ENCODE peak calls at places on chromosome 21, in five cellular contexts. J, U, A, N and M are unnamed samples. For H3K9me3 and H3K4me1, the result is how much of the 10 kb centered on the place peaks cover.

GRCh38 chr21:35197191-35197590 is 148.1 kb upstream of the RUNX1 start:
- DNase-seq in J (no peak), U (no peak), A (no peak), N (no peak), M (no peak)

GRCh38 chr21:16133248-16133647 is 403.5 kb downstream of the USP25 start:
- DNase-seq in J (no peak), U (no peak), A (no peak), N (no peak), M (no peak)

GRCh38 chr21:45855248-45855801 is 126.2 kb upstream of the COL6A1 start:
- DNase-seq in J (no peak), U (no peak), A (no peak), N (no peak), M (no peak)

GRCh38 chr21:42550817-42551216 is 37.2 kb downstream of the SLC37A1 start:
- DNase-seq in J (peak), U (no peak), A (no peak), N (no peak), M (no peak)

GRCh38 chr21:25911730-25912401 is 177.1 kb downstream of the GABPA start:
- DNase-seq in J (no peak), U (no peak), A (no peak), N (no peak), M (peak)

GRCh38 chr21:42781150-42781980 is 98.0 kb downstream of the WDR4 start:
- DNase-seq in J (peak), U (no peak), A (peak), N (peak), M (peak)

GRCh38 chr21:36820176-36821031 is 121.5 kb downstream of the SIM2 start:
- DNase-seq in J (no peak), U (no peak), A (no peak), N (no peak), M (no peak)

GRCh38 chr21:45747802-45748445 is 104.4 kb downstream of the PCBP3 start:
- DNase-seq in J (no peak), U (peak), A (no peak), N (peak), M (no peak)

GRCh38 chr21:40759061-40759460 is 87.9 kb downstream of the DSCAM start:
- DNase-seq in J (no peak), U (no peak), A (no peak), N (no peak), M (no peak)

GRCh38 chr21:35198004-35198403 is 148.9 kb upstream of the RUNX1 start:
- DNase-seq in J (no peak), U (peak), A (no peak), N (peak), M (no peak)

GRCh38 chr21:45796003-45796402 is 152.5 kb downstream of the PCBP3 start:
- DNase-seq in J (no peak), U (no peak), A (no peak), N (no peak), M (no peak)

GRCh38 chr21:46537026-46537425 is 67.9 kb downstream of the S100B start:
- DNase-seq in J (no peak), U (no peak), A (no peak), N (no peak), M (no peak)

GRCh38 chr21:38631171-38631570 is 132.9 kb upstream of the ERG start:
- DNase-seq in J (no peak), U (no peak), A (no peak), N (peak), M (no peak)

GRCh38 chr21:38626311-38626710 is 128.0 kb upstream of the ERG start:
- DNase-seq in J (no peak), U (no peak), A (no peak), N (no peak), M (no peak)

GRCh38 chr21:38631676-38632075 is 133.4 kb upstream of the ERG start:
- DNase-seq in J (no peak), U (no peak), A (no peak), N (peak), M (no peak)

GRCh38 chr21:38625000-38625399 is 126.7 kb upstream of the ERG start:
- DNase-seq in J (no peak), U (no peak), A (no peak), N (no peak), M (no peak)

DNA sequence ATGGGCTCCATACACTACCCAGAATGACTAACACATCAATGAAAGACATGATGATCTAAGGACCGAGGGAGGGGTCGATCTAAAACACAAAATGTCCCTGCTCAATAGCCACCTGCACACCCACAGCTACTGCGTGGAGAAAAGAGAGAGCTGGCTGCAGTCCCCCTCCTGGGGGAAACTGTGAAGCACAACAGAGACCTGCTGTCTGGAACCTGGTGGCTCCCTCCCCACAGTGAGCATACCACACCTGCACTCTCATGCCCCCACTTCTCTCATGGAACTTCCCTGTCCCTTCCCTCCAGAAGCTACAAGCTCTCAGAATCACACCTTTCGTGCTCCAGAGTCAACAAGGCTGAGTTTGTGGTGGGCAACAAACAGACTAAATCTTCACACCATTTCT is 130.1 kb upstream of the ERG start:
- DNase-seq in J (no peak), U (no peak), A (no peak), N (no peak), M (no peak)
- TF ChIP-seq CTCF in J (no peak), U (no peak), A (no peak), N (no peak), M (no peak)

GRCh38 chr21:27649323-27649722 is 682.4 kb upstream of the ADAMTS5 start:
- DNase-seq in J (no peak), U (no peak), A (no peak), N (peak), M (no peak)

GRCh38 chr21:27647921-27648320 is 681.0 kb upstream of the ADAMTS5 start:
- DNase-seq in J (no peak), U (no peak), A (no peak), N (no peak), M (no peak)

GRCh38 chr21:27649746-27650145 is 682.9 kb upstream of the ADAMTS5 start:
- DNase-seq in J (no peak), U (no peak), A (no peak), N (no peak), M (no peak)

GRCh38 chr21:27647401-27647800 is 680.5 kb upstream of the ADAMTS5 start:
- DNase-seq in J (no peak), U (no peak), A (no peak), N (peak), M (no peak)

GRCh38 chr21:27648560-27648959 is 681.7 kb upstream of the ADAMTS5 start:
- DNase-seq in J (no peak), U (no peak), A (no peak), N (peak), M (no peak)
- H3K9me3 ChIP-seq in J (under half), U (under half), A (under half), N (under half), M (under half)

DNA sequence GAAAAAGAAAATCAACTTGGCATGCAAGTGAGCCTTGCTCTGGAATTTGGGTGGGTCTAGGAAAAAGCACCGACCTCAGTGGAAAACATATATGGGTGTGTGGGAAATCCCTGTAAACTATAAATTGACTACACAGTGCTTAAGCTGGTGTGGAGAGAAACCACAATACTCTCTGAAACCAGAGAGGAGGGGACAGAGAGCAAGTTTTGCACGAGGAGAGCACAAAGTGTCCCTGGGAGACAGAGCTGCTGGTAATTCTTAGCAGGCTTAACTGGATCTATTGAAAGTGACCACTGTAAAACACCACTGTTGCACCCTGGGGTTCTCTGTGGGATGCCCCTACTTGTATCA is 12.8 kb downstream of the KCNJ15 start:
- DNase-seq in J (no peak), U (no peak), A (no peak), N (no peak), M (no peak)
- H3K4me1 ChIP-seq in J (under half), U (under half), A (under half), N (under half), M (half or more)

DNA sequence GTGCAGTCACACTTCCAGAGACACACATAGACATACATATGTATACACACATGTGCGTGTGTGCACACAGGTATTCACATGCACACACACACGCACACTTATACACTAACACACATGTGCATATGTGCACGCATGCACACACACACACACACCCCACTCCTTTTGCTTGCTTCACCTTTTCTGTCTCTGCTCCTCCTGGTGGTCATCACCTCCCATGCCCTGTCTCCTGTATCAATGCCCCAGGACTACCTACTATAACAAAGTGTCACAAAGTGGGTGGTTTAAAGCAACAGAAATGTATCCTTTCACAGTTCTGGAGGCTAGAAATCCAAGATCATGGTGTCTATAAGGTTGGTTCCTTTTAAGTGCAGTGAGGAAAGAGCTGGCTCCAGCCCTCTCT is 27.4 kb downstream of the ETS2 start:
- DNase-seq in J (no peak), U (no peak), A (no peak), N (no peak), M (no peak)
- TF ChIP-seq CTCF in J (no peak), U (no peak), A (no peak), N (no peak), M (no peak)

DNA sequence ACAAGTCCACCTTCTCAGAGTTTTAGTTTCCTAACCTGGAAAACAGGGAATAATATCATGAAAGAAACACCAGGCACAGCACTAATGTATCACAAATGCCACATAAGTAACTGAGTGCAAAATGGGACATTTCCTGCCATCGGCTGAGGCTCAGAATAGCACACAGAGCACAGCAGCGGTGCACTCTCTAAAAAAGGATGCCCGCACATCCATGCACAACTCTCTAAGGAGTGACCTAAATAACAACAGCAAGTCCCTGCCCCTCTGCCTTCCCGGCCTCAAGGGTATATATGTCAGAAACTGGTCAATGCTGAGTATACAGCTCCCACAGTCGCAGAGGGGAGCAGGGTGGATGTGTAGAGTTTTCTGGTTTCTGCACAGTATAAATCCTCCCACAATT is 100.1 kb upstream of the ERG start:
- DNase-seq in J (no peak), U (no peak), A (no peak), N (no peak), M (no peak)
- H3K9me3 ChIP-seq in J (under half), U (under half), A (under half), N (under half), M (under half)